ENCODE peak calls at places on chromosomes 2 and 18, in nine cellular contexts. O, Q, W, J, S, L, P, D and N are unnamed samples.

GRCh38 chr2:233373316-233373715 is 19.0 kb downstream of the DGKD start:
- DNase-seq in O (no peak), Q (no peak), W (no peak), J (no peak), S (no peak), L (no peak), P (no peak), D (no peak), N (no peak)

GRCh38 chr2:226478121-226478809 is 321.4 kb downstream of the IRS1 start:
- DNase-seq in O (peak; percentile 72), Q (peak; percentile 47), W (no peak), J (peak; percentile 67), S (peak; percentile 65), L (no peak), P (peak; percentile 10), D (no peak), N (peak; percentile 71)

GRCh38 chr2:158990397-158991209 is 22.2 kb downstream of the TANC1 start:
- DNase-seq in O (no peak), Q (no peak), W (no peak), J (no peak), S (no peak), L (no peak), P (no peak), D (no peak), N (no peak)

GRCh38 chr2:160581448-160581847 is 87.8 kb upstream of the RBMS1 start:
- DNase-seq in O (no peak), Q (no peak), W (no peak), J (no peak), S (no peak), L (no peak), P (no peak), D (no peak), N (no peak)

GRCh38 chr2:84912984-84913383 is 7.5 kb downstream of the TMSB10 start:
- DNase-seq in O (no peak), Q (no peak), W (no peak), J (no peak), S (no peak), L (no peak), P (no peak), D (no peak), N (no peak)

GRCh38 chr2:179812501-179812900 is 48.9 kb downstream of the ZNF385B start:
- DNase-seq in O (no peak), Q (no peak), W (no peak), J (no peak), S (no peak), L (no peak), P (no peak), D (no peak), N (no peak)

GRCh38 chr18:76971149-76971548 is 148.8 kb downstream of the ZNF236 start:
- DNase-seq in O (no peak), Q (no peak), W (no peak), J (no peak), S (no peak), L (no peak), P (no peak), D (no peak), N (no peak)

GRCh38 chr2:61962095-61962984 is 56.9 kb downstream of the COMMD1 start:
- DNase-seq in O (no peak), Q (no peak), W (no peak), J (no peak), S (no peak), L (no peak), P (peak; percentile 40), D (no peak), N (no peak)

GRCh38 chr18:22179174-22179573 is 9.8 kb downstream of the GATA6 start:
- DNase-seq in O (peak; percentile 75), Q (no peak), W (no peak), J (no peak), S (no peak), L (no peak), P (no peak), D (no peak), N (no peak)

GRCh38 chr2:64737547-64737946 is 83.8 kb upstream of the SERTAD2 start:
- DNase-seq in O (no peak), Q (no peak), W (peak; percentile 61), J (no peak), S (no peak), L (no peak), P (no peak), D (no peak), N (no peak)

DNA sequence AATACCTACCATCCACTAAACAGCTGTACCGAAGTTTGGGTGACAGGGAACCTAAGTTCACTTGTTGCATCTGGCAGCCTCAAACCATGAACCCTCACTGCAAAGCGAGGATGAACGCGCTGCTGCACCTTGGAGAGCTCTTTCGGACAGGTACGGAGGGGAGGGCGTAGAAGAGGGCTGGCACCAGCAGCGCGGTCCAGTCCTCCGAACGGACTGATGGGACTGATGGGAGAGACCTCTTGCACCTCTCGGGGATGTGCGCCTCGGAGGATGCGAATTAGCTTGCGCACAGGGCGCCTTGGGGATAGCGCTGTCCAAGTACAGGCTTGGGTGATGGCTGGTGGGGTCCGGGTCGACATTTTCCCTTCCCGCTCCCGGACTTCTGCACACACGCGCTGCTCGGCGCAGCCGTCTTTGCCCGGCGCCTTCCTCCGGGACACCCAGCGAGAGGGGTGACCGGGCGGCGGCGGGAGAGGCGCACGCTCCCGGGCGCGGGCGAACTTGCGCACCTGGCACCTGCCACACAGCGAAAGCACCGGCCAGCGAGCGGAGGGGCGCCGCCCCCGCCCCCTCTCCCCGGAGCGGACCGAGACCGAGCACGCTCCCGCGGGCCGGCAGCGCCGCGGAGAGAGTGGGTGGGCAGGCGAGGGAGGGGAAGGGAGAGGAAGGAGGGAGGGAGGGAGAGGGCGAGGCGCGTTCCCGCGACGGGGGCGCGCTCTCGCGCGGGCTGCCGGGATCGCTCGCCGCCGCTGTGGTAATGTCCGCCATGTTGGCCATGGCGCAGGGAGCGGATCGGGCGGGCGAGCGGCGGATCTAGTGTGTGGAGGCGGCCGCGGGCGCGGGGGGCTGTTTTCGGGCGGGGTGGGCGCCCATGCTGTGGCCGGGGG is at the start of gene EPC2:
- DNase-seq in O (peak; percentile 83), Q (peak; percentile 84), W (peak; percentile 56), J (peak; percentile 89), S (peak; percentile 93), L (peak; percentile 87), P (peak; percentile 91), D (peak; percentile 97), N (peak; percentile 65)
- TF ChIP-seq POLR2A in O (peak; percentile 90), Q (no peak), W (peak; percentile 92), J (no peak), S (peak; percentile 48), L (peak; percentile 58), P (peak; percentile 41), D (peak; percentile 7), N (peak; percentile 39)

DNA sequence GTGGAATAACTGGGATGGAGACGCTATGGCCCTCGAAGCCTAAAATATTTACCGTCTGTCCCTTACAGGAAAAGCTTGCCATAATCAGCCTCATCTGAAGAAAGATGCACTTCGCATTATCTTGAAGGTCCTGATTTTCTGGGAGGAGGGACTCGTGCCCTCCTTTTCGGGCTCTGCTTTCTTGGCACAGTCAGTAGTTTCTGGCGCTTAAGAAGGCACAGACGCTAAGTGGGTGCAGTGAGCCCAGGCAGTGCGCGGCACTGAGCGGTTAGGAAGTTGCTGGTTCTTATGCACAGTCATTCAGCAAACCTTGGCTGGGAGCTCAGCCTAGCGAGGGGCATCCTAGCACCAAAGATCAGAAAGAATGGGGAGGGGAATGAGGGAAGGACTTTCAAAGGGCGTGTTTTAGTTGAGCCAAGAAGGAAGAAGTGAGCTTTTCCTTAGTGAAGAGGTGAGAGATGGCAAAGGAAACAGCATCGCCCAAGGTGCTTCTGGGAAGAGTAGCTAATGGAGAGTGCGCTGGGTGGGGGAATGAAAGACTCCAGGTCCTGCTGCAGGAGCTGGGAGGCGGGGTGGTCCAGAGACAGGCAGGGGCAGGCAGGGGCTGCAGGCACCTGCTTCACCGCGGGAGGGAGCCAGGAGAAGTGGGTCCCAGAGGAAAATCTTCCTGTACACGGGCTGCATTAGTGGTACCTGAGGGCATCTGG is 64.1 kb downstream of the ZCCHC2 start:
- DNase-seq in O (no peak), Q (no peak), W (no peak), J (no peak), S (no peak), L (no peak), P (no peak), D (peak; percentile 66), N (no peak)
- TF ChIP-seq CTCF in O (no peak), Q (no peak), W (no peak), J (no peak), S (no peak), L (no peak), P (no peak), D (no peak), N (no peak)

DNA sequence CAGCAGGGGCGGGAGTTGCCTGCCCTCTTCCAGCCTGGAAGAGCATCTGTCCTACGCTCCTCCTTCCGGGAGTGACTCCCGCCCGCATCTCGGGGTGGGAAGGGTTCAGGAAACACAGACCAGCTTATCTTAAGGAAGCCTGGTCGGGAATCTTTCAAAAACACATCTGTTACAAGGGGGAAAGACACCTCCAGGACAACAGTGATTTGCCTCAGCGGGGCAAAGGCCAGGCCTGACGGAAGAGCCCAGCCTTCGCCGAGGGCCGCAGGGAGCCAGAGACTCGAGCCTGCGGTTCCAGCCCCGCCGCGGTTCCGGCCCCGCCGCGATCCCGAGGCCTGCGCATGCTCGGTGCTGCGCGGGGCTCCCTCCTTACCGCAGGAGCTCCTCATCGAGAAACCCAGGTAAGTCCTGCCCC is 38.1 kb upstream of the TGIF1 start:
- DNase-seq in O (peak; percentile 4), Q (no peak), W (no peak), J (no peak), S (no peak), L (no peak), P (peak; percentile 49), D (no peak), N (no peak)
- TF ChIP-seq POLR2A in O (no peak), Q (no peak), W (no peak), J (no peak), S (no peak), L (no peak), P (no peak), D (no peak), N (no peak)

GRCh38 chr18:10526211-10526949 is 553 bp downstream of the NAPG start:
- DNase-seq in O (peak; percentile 47), Q (peak; percentile 46), W (no peak), J (peak; percentile 83), S (peak; percentile 82), L (peak; percentile 24), P (peak; percentile 58), D (peak; percentile 90), N (peak; percentile 16)

GRCh38 chr18:10533111-10533510 is 7.3 kb downstream of the NAPG start:
- DNase-seq in O (no peak), Q (no peak), W (no peak), J (no peak), S (no peak), L (no peak), P (no peak), D (no peak), N (no peak)

GRCh38 chr18:10525563-10526210 is at the start of gene NAPG:
- DNase-seq in O (peak; percentile 95), Q (peak; percentile 93), W (peak; percentile 82), J (peak; percentile 96), S (peak; percentile 94), L (peak; percentile 78), P (peak; percentile 93), D (peak; percentile 97), N (peak; percentile 74)

GRCh38 chr18:10528439-10528838 is 2.6 kb downstream of the NAPG start:
- DNase-seq in O (no peak), Q (no peak), W (no peak), J (no peak), S (no peak), L (no peak), P (no peak), D (no peak), N (no peak)

DNA sequence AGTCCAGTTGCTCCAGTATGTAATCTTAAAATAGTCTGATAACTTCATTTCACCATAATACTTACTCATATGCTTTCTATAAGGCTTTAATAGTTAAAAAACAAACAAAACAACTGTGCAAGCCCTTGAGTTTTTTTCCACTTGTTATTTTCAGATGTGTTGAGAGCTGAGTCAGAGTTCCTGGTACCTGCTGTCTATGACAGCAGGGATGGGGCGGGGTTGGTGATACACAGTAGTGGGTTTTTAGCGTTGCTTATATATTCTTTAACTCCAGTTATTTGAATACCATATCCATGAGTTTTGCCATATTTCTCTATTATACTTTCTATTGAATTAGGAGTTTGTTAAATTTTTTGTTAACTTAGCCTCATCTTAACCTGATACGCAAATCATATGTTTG is 5.0 kb downstream of the NAPG start:
- DNase-seq in O (no peak), Q (no peak), W (no peak), J (no peak), S (no peak), L (no peak), P (no peak), D (no peak), N (no peak)
- TF ChIP-seq CTCF in O (no peak), Q (no peak), W (no peak), J (no peak), S (no peak), L (no peak), P (no peak), D (no peak), N (no peak)